ENCODE peak calls at places on chromosomes 11 and 22, in four cellular contexts. C, T, G and D are unnamed samples.

GRCh38 chr11:833114-833791 is 501 bp downstream of the CD151 start:
- DNase-seq in C (peak), T (no peak), G (no peak), D (peak)

GRCh38 chr11:84775503-84775902 is 851.6 kb downstream of the DLG2 start:
- DNase-seq in C (no peak), T (no peak), G (no peak), D (no peak)

GRCh38 chr22:22696104-22696503 is 51.7 kb downstream of the GGTLC2 start:
- DNase-seq in C (no peak), T (no peak), G (no peak), D (no peak)

GRCh38 chr11:20003357-20003756 is 156.9 kb downstream of the DBX1 start:
- DNase-seq in C (no peak), T (no peak), G (no peak), D (no peak)

GRCh38 chr11:70103256-70103975 is 25.3 kb downstream of the ANO1 start:
- DNase-seq in C (no peak), T (no peak), G (no peak), D (no peak)

GRCh38 chr22:25961699-25962098 is 207.6 kb upstream of the SEZ6L start:
- DNase-seq in C (no peak), T (no peak), G (no peak), D (no peak)

GRCh38 chr11:128207861-128208321 is 379.5 kb downstream of the ETS1 start:
- DNase-seq in C (no peak), T (peak), G (no peak), D (no peak)

GRCh38 chr11:64787526-64788320 is 9.4 kb upstream of the SF1 start:
- DNase-seq in C (peak), T (peak), G (peak), D (peak)

GRCh38 chr22:21947040-21948014 is 5.3 kb downstream of the PPM1F start:
- DNase-seq in C (peak), T (no peak), G (peak), D (peak)

GRCh38 chr22:33875316-33875715 is 45.0 kb downstream of the LARGE1 start:
- DNase-seq in C (no peak), T (no peak), G (no peak), D (no peak)

GRCh38 chr11:95461858-95462257 is 230.9 kb upstream of the SESN3 start:
- DNase-seq in C (no peak), T (no peak), G (no peak), D (no peak)

GRCh38 chr11:3626250-3626960 is 15.4 kb downstream of the ART5 start:
- DNase-seq in C (no peak), T (no peak), G (no peak), D (no peak)

GRCh38 chr22:41508770-41509170 is 35.5 kb downstream of the POLR3H start:
- DNase-seq in C (no peak), T (no peak), G (no peak), D (no peak)

GRCh38 chr22:45631140-45631539 is 40.5 kb upstream of the ATXN10 start:
- DNase-seq in C (no peak), T (no peak), G (no peak), D (peak)

GRCh38 chr11:128198206-128198605 is 389.2 kb downstream of the ETS1 start:
- DNase-seq in C (no peak), T (no peak), G (no peak), D (no peak)

GRCh38 chr11:87180743-87181142 is 143.0 kb downstream of the TMEM135 start:
- DNase-seq in C (no peak), T (no peak), G (no peak), D (no peak)

GRCh38 chr11:66247295-66247694 is 21.1 kb upstream of the RAB1B start:
- DNase-seq in C (no peak), T (no peak), G (no peak), D (no peak)

GRCh38 chr11:134861490-134862107 is 449.6 kb upstream of the B3GAT1 start:
- DNase-seq in C (peak), T (no peak), G (no peak), D (peak)

GRCh38 chr11:47111318-47111804 is 65.3 kb downstream of the ARFGAP2 start:
- DNase-seq in C (no peak), T (no peak), G (no peak), D (no peak)

GRCh38 chr11:9004310-9004945 is 627 bp upstream of the NRIP3 start:
- DNase-seq in C (peak), T (no peak), G (no peak), D (peak)

GRCh38 chr11:45209904-45210699 is 63.7 kb downstream of the PRDM11 start:
- DNase-seq in C (no peak), T (no peak), G (no peak), D (peak)

GRCh38 chr22:26707581-26707980 is 50.2 kb downstream of the MIAT start:
- DNase-seq in C (no peak), T (no peak), G (no peak), D (no peak)

GRCh38 chr11:76073716-76074115 is 132.6 kb downstream of the WNT11 start:
- DNase-seq in C (no peak), T (no peak), G (no peak), D (no peak)

GRCh38 chr22:50545522-50546325 is at the start of gene KLHDC7B:
- DNase-seq in C (no peak), T (no peak), G (no peak), D (peak)

GRCh38 chr22:40592352-40593113 is 44.0 kb downstream of the MRTFA start:
- DNase-seq in C (no peak), T (no peak), G (no peak), D (no peak)

GRCh38 chr11:10426475-10426874 is 28.6 kb upstream of the AMPD3 start:
- DNase-seq in C (no peak), T (no peak), G (no peak), D (no peak)

GRCh38 chr11:62394825-62395538 is 23.9 kb upstream of the SCGB1A1 start:
- DNase-seq in C (peak), T (peak), G (peak), D (peak)
- TF ChIP-seq CTCF in C (peak), T (peak), G (peak), D (peak)

DNA sequence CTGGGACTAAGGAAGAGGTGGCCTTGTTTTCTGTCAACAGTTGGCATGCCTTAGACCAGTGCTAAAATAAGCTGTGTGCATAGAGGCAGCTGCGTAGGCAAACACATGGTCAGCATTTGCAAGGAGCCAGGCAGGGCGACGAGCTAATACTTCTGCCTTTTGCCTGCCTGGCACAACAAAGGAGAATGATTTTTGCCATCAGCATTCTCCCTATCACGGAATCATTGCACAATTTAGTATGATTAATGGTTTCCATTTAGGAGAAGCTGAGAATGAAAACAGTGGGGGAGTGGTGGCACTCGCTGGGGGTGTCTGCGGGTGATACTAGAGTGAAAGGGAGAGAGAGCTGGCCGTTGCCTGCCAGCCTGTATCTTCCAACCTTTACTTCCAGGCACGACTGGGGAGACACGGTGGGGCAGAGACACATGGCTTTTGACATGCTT is 336.0 kb downstream of the CADM1 start:
- DNase-seq in C (no peak), T (no peak), G (no peak), D (no peak)
- TF ChIP-seq MYC in C (no peak), T (no peak), G (no peak), D (no peak)

DNA sequence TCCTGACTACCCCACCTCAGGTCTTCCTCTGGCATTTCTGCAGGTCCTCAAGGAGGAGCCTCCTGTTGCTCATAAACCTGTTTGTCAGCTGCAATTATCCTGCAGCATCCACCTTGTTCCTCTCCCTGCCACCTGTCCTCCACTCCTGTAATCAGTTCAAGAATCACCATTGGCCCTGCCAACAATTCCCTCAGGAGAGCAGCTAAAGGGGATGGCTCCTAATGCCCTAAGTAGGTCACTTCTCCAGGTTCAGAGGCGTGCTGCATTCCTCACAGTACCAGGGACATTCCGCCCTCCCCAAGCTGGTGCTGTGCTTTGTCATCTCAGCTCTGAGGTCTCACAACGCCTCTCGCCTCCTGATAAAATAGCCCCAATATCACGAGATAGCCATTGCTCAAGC is 2.1 kb downstream of the CLDN25 start:
- DNase-seq in C (no peak), T (no peak), G (no peak), D (no peak)
- TF ChIP-seq MAX in C (no peak), T (no peak), G (no peak), D (no peak)

GRCh38 chr22:31872209-31872608 is 72.1 kb upstream of the YWHAH start:
- DNase-seq in C (peak), T (no peak), G (peak), D (peak)
- TF ChIP-seq CTCF in C (peak), T (no peak), G (peak), D (peak)

DNA sequence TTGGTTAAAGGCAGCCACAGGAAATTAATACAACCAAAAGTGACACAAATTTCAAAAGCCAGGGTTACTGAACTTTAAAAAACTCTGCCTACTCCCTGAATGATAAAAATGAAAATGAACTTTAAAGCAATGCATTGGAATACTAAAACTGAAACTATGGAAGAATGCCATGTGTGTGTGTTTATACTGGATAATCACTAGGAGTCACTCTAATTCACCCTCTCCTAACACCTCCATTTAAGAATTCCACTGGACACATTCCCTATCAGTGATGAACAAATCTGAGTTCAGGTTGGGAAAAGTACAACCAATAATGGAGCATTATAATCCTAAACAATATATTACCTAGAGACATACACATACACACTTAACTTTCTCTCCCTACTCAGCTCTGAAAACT is 27.5 kb upstream of the PLAAT3 start:
- DNase-seq in C (no peak), T (no peak), G (no peak), D (no peak)
- TF ChIP-seq MYC in C (no peak), T (no peak), G (no peak), D (no peak)

GRCh38 chr11:124113890-124114289 is 1.4 kb upstream of the VWA5A start:
- DNase-seq in C (no peak), T (no peak), G (no peak), D (no peak)

GRCh38 chr11:124109377-124109776 is 5.9 kb upstream of the VWA5A start:
- DNase-seq in C (no peak), T (no peak), G (no peak), D (no peak)

GRCh38 chr11:124108158-124108557 is 7.1 kb upstream of the VWA5A start:
- DNase-seq in C (peak), T (no peak), G (peak), D (peak)
- TF ChIP-seq MAX in C (no peak), T (no peak), G (no peak), D (no peak)

GRCh38 chr11:27390318-27390958 is 27.4 kb upstream of the CCDC34 start:
- DNase-seq in C (no peak), T (no peak), G (no peak), D (no peak)
- TF ChIP-seq CTCF in C (peak), T (peak), G (no peak), D (no peak)